ENCODE peak calls at places on chromosome 9, in ten cellular contexts. I, X, E, B, D, V, A, P, W and L are unnamed samples.

GRCh38 chr9:104608336-104608735 is 2.9 kb upstream of the OR13C2 start:
- DNase-seq in E (no peak), V (no peak), B (peak), X (no peak), P (no peak), I (no peak), D (no peak), A (no peak), W (no peak), L (no peak)

GRCh38 chr9:135248111-135248510 is 160.6 kb downstream of the OLFM1 start:
- DNase-seq in W (peak), P (no peak), I (no peak), X (no peak), E (no peak), D (no peak), A (no peak), V (no peak), B (no peak), L (no peak)

GRCh38 chr9:18451409-18451808 is 22.5 kb upstream of the ADAMTSL1 start:
- DNase-seq in P (no peak), X (no peak), W (no peak), V (no peak), D (no peak), A (no peak), B (no peak), E (no peak), I (no peak), L (no peak)

GRCh38 chr9:94212091-94212490 is 47.0 kb upstream of the ZNF169 start:
- DNase-seq in P (no peak), E (no peak), B (no peak), V (no peak), W (no peak), X (no peak), D (no peak), I (no peak), A (no peak), L (no peak)

GRCh38 chr9:27311184-27311583 is 14.2 kb upstream of the EQTN start:
- DNase-seq in P (no peak), I (no peak), E (no peak), V (no peak), D (no peak), A (no peak), B (no peak), W (no peak), X (no peak), L (no peak)

GRCh38 chr9:127452481-127453092 is 1.3 kb downstream of the LRSAM1 start:
- DNase-seq in P (no peak), E (no peak), D (no peak), W (no peak), I (peak), X (peak), A (peak), B (no peak), V (no peak), L (no peak)

GRCh38 chr9:22331533-22331932 is 115.1 kb upstream of the DMRTA1 start:
- DNase-seq in A (no peak), E (no peak), V (no peak), B (no peak), X (no peak), P (no peak), D (no peak), W (no peak), I (no peak), L (no peak)

GRCh38 chr9:137147793-137148160 is 8.8 kb downstream of the GRIN1 start:
- DNase-seq in P (no peak), W (no peak), B (no peak), D (no peak), A (no peak), I (no peak), E (no peak), V (no peak), X (no peak), L (no peak)

GRCh38 chr9:129828051-129828450 is 4.1 kb upstream of the TOR1A start:
- DNase-seq in P (no peak), B (no peak), A (no peak), D (no peak), I (no peak), V (no peak), X (no peak), E (no peak), W (no peak), L (no peak)

GRCh38 chr9:134049772-134050588 is 17.8 kb downstream of the BRD3 start:
- DNase-seq in P (no peak), D (no peak), W (no peak), X (peak), A (no peak), B (no peak), V (no peak), I (no peak), E (no peak), L (no peak)

GRCh38 chr9:128899566-128900322 is 17.8 kb downstream of the LRRC8A start:
- DNase-seq in P (no peak), D (no peak), B (peak), E (no peak), W (no peak), X (peak), A (no peak), I (no peak), V (no peak), L (no peak)

GRCh38 chr9:128892223-128892892 is 10.4 kb downstream of the LRRC8A start:
- DNase-seq in W (no peak), X (peak), A (peak), B (peak), P (no peak), V (no peak), I (no peak), E (no peak), D (no peak), L (no peak)

GRCh38 chr9:88777498-88778312 is 213.6 kb upstream of the S1PR3 start:
- DNase-seq in I (no peak), B (peak), V (no peak), W (peak), D (peak), P (peak), X (no peak), E (no peak), A (no peak), L (peak)

GRCh38 chr9:31089822-31090221 is 1294.6 kb upstream of the ACO1 start:
- DNase-seq in D (no peak), X (no peak), P (no peak), B (peak), V (no peak), E (no peak), A (no peak), W (no peak), I (no peak), L (no peak)

GRCh38 chr9:136482793-136483588 is at the start of gene SEC16A:
- DNase-seq in V (peak), I (peak), P (peak), W (peak), A (peak), X (peak), B (peak), D (peak), E (peak), L (peak)

GRCh38 chr9:110141118-110141797 is 66.7 kb downstream of the C9orf152 start:
- DNase-seq in V (no peak), I (no peak), X (no peak), B (no peak), D (no peak), E (no peak), W (no peak), P (no peak), A (no peak), L (no peak)

GRCh38 chr9:132800038-132800648 is 77.9 kb downstream of the AK8 start:
- DNase-seq in X (peak), I (peak), V (peak), B (peak), P (peak), D (peak), E (peak), W (peak), A (peak), L (peak)

GRCh38 chr9:32351845-32352244 is 32.6 kb upstream of the ACO1 start:
- DNase-seq in A (no peak), D (peak), E (peak), V (no peak), W (peak), P (no peak), I (no peak), B (peak), X (no peak), L (no peak)

GRCh38 chr9:16369427-16369826 is 501.0 kb downstream of the BNC2 start:
- DNase-seq in V (no peak), A (no peak), W (no peak), B (no peak), I (no peak), P (no peak), X (no peak), E (no peak), D (no peak), L (no peak)

GRCh38 chr9:19087601-19088000 is 15.1 kb downstream of the HAUS6 start:
- DNase-seq in V (no peak), B (peak), W (no peak), P (no peak), E (no peak), I (peak), D (no peak), X (no peak), A (no peak), L (no peak)

GRCh38 chr9:111974092-111974681 is 77.6 kb downstream of the UGCG start:
- DNase-seq in A (no peak), D (peak), X (no peak), B (no peak), I (no peak), E (no peak), V (no peak), P (no peak), W (no peak), L (no peak)

GRCh38 chr9:85185486-85186217 is 516.1 kb downstream of the NTRK2 start:
- DNase-seq in P (no peak), E (no peak), B (no peak), D (no peak), X (no peak), A (no peak), W (no peak), I (no peak), V (no peak), L (no peak)

GRCh38 chr9:93064392-93065124 is 6.1 kb downstream of the SUSD3 start:
- DNase-seq in A (peak), P (peak), B (peak), V (no peak), E (peak), W (no peak), X (peak), D (no peak), I (no peak), L (no peak)

GRCh38 chr9:135030711-135031245 is 56.7 kb upstream of the OLFM1 start:
- DNase-seq in E (no peak), X (no peak), V (no peak), B (no peak), A (no peak), W (peak), P (no peak), I (no peak), D (no peak), L (no peak)

GRCh38 chr9:83423815-83424707 is 114.1 kb downstream of the FRMD3 start:
- DNase-seq in E (no peak), X (no peak), I (peak), W (no peak), V (no peak), B (no peak), D (no peak), A (no peak), P (no peak), L (no peak)

GRCh38 chr9:3948826-3949578 is 350.9 kb downstream of the GLIS3 start:
- DNase-seq in X (no peak), V (no peak), A (no peak), B (no peak), P (no peak), W (no peak), I (no peak), E (no peak), D (no peak), L (no peak)

GRCh38 chr9:116142706-116143492 is 10.7 kb upstream of the PAPPA start:
- DNase-seq in W (no peak), A (no peak), I (no peak), X (no peak), E (no peak), V (no peak), B (no peak), P (no peak), D (no peak), L (no peak)

GRCh38 chr9:127177221-127177620 is 54.8 kb upstream of the ANGPTL2 start:
- DNase-seq in W (no peak), A (no peak), V (no peak), I (no peak), P (no peak), D (no peak), X (peak), E (no peak), B (peak), L (no peak)

GRCh38 chr9:93949694-93950449 is 5.3 kb downstream of the BARX1 start:
- DNase-seq in V (no peak), X (no peak), W (no peak), A (no peak), D (no peak), B (peak), E (no peak), P (no peak), I (no peak), L (no peak)

GRCh38 chr9:90803860-90804593 is 2.4 kb downstream of the SYK start:
- DNase-seq in E (no peak), I (no peak), V (no peak), W (peak), P (no peak), B (peak), A (no peak), D (no peak), X (no peak), L (no peak)

GRCh38 chr9:123268950-123269302 is 540 bp upstream of the STRBP start:
- DNase-seq in X (no peak), D (no peak), P (no peak), W (no peak), I (no peak), E (no peak), A (no peak), B (no peak), V (no peak), L (no peak)

GRCh38 chr9:123269316-123269715 is 930 bp upstream of the STRBP start:
- DNase-seq in W (no peak), P (no peak), I (no peak), B (peak), V (no peak), D (no peak), X (no peak), A (no peak), E (no peak), L (no peak)

GRCh38 chr9:123266655-123267421 is 1.5 kb downstream of the STRBP start:
- DNase-seq in E (no peak), V (no peak), W (no peak), A (no peak), B (no peak), X (no peak), D (no peak), I (no peak), P (no peak), L (no peak)

GRCh38 chr9:123267481-123268239 is 726 bp downstream of the STRBP start:
- DNase-seq in X (peak), P (peak), D (peak), E (peak), V (no peak), B (peak), W (no peak), A (no peak), I (no peak), L (peak)

DNA sequence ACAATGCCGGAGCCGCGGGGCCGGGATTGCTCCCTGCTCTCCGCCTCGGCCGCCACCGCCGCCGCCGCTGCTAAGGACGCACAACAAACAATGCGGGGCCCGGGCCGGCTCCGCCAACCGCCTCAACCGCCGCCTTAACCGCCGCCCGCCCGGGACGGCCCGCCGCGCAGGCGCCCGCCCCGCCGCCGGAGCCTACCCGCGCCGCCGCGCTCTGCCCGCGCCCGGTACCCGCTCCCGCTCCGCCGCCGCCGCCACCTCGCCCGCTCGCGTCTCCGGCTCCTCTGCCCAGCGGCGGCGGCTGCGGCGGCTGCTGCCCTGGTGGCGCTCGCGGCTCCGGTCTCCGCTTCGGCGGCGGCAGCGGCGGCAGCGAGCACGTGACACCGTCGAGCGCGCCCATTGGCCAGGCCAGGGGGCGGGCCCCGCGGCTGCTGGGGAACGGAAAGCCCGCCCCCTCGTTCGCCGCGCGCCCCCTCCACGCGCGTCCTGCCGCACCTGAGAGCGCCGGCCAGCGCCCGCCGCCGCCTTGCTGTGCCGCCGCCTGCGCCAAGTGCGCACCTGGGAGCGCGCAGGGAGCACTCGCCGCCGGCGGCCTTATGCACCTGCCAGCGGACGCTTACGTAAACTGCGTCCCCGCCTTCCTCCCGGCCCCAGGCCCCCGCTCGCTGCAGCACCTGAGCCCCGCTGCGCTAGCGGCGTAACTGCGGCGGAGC is at the start of gene STRBP:
- DNase-seq in B (peak), D (peak), E (peak), W (peak), A (peak), V (peak), P (peak), X (peak), I (peak), L (peak)
- TF ChIP-seq CTCF in B (no peak), D (no peak), E (peak), W (no peak), A (peak), V (no peak), P (no peak), X (no peak), I (peak), L (no peak)

GRCh38 chr9:114098660-114099522 is at the start of gene KIF12:
- DNase-seq in D (peak), E (no peak), X (peak), I (peak), A (peak), V (peak), W (peak), P (no peak), B (no peak), L (peak)
- TF ChIP-seq CTCF in D (no peak), E (no peak), X (no peak), I (no peak), A (no peak), V (no peak), W (no peak), P (no peak), B (no peak), L (no peak)

GRCh38 chr9:98796364-98797101 is at the start of gene ANKS6:
- DNase-seq in E (peak), A (peak), V (peak), P (peak), D (peak), W (peak), B (peak), X (peak), I (peak), L (peak)
- TF ChIP-seq CTCF in E (peak), A (peak), V (peak), P (no peak), D (no peak), W (no peak), B (no peak), X (peak), I (peak), L (peak)

GRCh38 chr9:33498387-33498786 is 24.7 kb upstream of the NOL6 start:
- DNase-seq in A (no peak), W (peak), E (no peak), X (no peak), B (peak), P (no peak), I (no peak), D (no peak), V (no peak), L (no peak)
- TF ChIP-seq CTCF in A (no peak), W (peak), E (no peak), X (peak), B (no peak), P (peak), I (no peak), D (no peak), V (peak), L (peak)

GRCh38 chr9:77672183-77672582 is 24.1 kb upstream of the GNA14 start:
- DNase-seq in E (no peak), B (no peak), P (no peak), A (no peak), V (no peak), X (no peak), D (no peak), I (no peak), W (no peak), L (no peak)

GRCh38 chr9:77678136-77678535 is 30.0 kb upstream of the GNA14 start:
- DNase-seq in D (no peak), V (no peak), X (no peak), A (no peak), W (no peak), E (no peak), I (no peak), P (no peak), B (no peak), L (no peak)

GRCh38 chr9:77679696-77680359 is 31.7 kb upstream of the GNA14 start:
- DNase-seq in A (no peak), P (no peak), B (no peak), W (no peak), I (no peak), E (no peak), V (no peak), X (no peak), D (no peak), L (no peak)

GRCh38 chr9:77679088-77679487 is 31.0 kb upstream of the GNA14 start:
- DNase-seq in E (no peak), V (no peak), X (no peak), A (no peak), D (no peak), B (peak), I (no peak), P (no peak), W (peak), L (no peak)

DNA sequence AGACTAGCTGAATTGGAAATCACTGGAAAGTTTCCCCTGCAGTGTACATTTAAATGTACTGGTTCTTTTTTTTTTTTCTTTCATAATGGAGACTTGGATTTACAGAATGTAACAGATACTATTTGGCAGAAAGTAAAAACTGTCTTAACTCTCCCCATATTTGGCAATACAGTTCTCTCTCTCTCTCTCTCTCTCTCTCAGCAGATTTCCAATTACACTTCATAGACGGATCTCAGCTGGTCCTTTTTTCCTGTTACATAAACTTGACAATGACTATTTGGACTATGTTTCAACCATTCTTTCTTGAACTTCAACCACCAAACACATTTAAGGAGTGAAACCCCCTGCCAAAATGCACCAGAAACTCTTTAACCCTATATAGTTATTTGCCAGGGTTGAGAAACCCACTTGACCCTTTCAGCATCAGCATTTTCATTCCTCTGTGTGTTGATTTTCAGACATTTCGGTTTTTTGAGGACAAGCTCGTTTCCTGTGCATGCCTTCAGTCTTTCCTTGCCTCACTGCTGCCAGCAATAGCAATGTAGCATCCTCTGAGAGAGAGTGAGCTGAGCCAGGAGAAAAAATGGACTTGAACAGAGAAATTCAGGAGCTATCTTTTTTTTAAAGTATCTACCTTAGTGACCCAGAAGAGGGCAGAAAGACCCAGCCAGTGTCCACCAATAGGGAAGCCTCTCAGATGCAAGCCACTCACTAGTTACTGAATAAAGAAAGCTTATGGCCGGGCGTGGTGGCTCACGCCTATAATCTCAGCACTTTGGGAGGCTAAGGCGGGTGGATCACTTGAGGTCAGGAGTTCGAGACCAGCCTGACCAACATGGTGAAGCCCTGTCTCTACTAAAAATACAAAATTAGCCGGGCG is 26.0 kb upstream of the GNA14 start:
- DNase-seq in W (no peak), X (no peak), V (no peak), D (no peak), A (no peak), P (no peak), I (peak), E (no peak), B (peak), L (no peak)
- TF ChIP-seq CTCF in W (no peak), X (no peak), V (no peak), D (no peak), A (no peak), P (no peak), I (peak), E (no peak), B (no peak), L (no peak)